ENCODE peak calls at places on chromosomes 13 and 19, in five cellular contexts. P is endothelial cell, X is AG04450, T is AG09319, C is GM13977. V is an unnamed sample.

GRCh38 chr19:29003641-29004409 is 209.1 kb downstream of the UQCRFS1 start:
- DNase-seq in P (no peak), C (no peak), X (no peak), T (no peak), V (no peak)

GRCh38 chr13:111853766-111854165 is 213.2 kb upstream of the SOX1 start:
- DNase-seq in T (no peak), X (no peak), C (no peak), P (no peak), V (no peak)

GRCh38 chr19:51187395-51188226 is 37.3 kb upstream of the CD33 start:
- DNase-seq in P (no peak), T (no peak), C (no peak), X (no peak), V (no peak)

GRCh38 chr19:43713208-43713607 is 2.7 kb upstream of the IRGC start:
- DNase-seq in P (no peak), T (no peak), C (no peak), X (no peak), V (no peak)

GRCh38 chr13:84032116-84032515 is 149.8 kb upstream of the SLITRK1 start:
- DNase-seq in T (no peak), P (no peak), X (no peak), C (no peak), V (no peak)

GRCh38 chr13:29676535-29676934 is 81.0 kb upstream of the SLC7A1 start:
- DNase-seq in C (no peak), P (no peak), T (no peak), X (no peak), V (no peak)

GRCh38 chr13:94886191-94886590 is 173.8 kb upstream of the SOX21 start:
- DNase-seq in X (no peak), P (no peak), T (no peak), C (no peak), V (no peak)

GRCh38 chr19:53507523-53508442 is 30.2 kb upstream of the ZNF331 start:
- DNase-seq in C (no peak), T (no peak), P (no peak), X (no peak), V (no peak)

GRCh38 chr13:83563499-83563898 is 318.8 kb downstream of the SLITRK1 start:
- DNase-seq in P (no peak), C (no peak), T (no peak), X (no peak), V (no peak)

GRCh38 chr19:12937243-12938053 is 961 bp upstream of the CALR start:
- DNase-seq in X (no peak), P (peak), T (no peak), C (no peak), V (no peak)

GRCh38 chr19:29467824-29468401 is 57.9 kb upstream of the VSTM2B start:
- DNase-seq in P (no peak), T (no peak), X (no peak), C (peak), V (no peak)

GRCh38 chr19:33621811-33622504 is at the start of gene CHST8:
- DNase-seq in T (no peak), X (no peak), P (peak), C (peak), V (peak)

GRCh38 chr13:66296875-66297274 is 933.3 kb downstream of the PCDH9 start:
- DNase-seq in P (no peak), T (no peak), C (no peak), X (no peak), V (no peak)

GRCh38 chr19:8208710-8209110 is 460 bp upstream of the CERS4 start:
- DNase-seq in P (no peak), T (no peak), X (no peak), C (no peak), V (no peak)

GRCh38 chr19:2324220-2324948 is 4.0 kb downstream of the LSM7 start:
- DNase-seq in C (no peak), T (no peak), P (no peak), X (no peak), V (no peak)

GRCh38 chr19:57648336-57649003 is 15.5 kb downstream of the ZNF211 start:
- DNase-seq in X (no peak), P (no peak), T (no peak), C (no peak), V (no peak)

GRCh38 chr19:4830332-4830731 is 1.2 kb downstream of the TICAM1 start:
- DNase-seq in C (no peak), P (no peak), X (no peak), T (no peak), V (no peak)

GRCh38 chr13:32228330-32229041 is 86.7 kb downstream of the ZAR1L start:
- DNase-seq in T (no peak), X (peak), P (no peak), C (no peak), V (no peak)

GRCh38 chr13:46296920-46297319 is 85.2 kb downstream of the LRRC63 start:
- DNase-seq in C (no peak), P (no peak), T (peak), X (peak), V (no peak)

GRCh38 chr19:32318884-32319520 is 26.4 kb upstream of the ZNF507 start:
- DNase-seq in P (peak), C (peak), T (no peak), X (no peak), V (no peak)
- TF ChIP-seq CTCF in P (no peak), C (no peak), T (peak), X (no peak), V (no peak)

GRCh38 chr13:24625324-24625723 is 54.9 kb upstream of the ATP12A start:
- DNase-seq in C (peak), T (no peak), P (no peak), X (no peak), V (no peak)
- TF ChIP-seq CTCF in C (no peak), T (no peak), P (no peak), X (no peak), V (no peak)

DNA sequence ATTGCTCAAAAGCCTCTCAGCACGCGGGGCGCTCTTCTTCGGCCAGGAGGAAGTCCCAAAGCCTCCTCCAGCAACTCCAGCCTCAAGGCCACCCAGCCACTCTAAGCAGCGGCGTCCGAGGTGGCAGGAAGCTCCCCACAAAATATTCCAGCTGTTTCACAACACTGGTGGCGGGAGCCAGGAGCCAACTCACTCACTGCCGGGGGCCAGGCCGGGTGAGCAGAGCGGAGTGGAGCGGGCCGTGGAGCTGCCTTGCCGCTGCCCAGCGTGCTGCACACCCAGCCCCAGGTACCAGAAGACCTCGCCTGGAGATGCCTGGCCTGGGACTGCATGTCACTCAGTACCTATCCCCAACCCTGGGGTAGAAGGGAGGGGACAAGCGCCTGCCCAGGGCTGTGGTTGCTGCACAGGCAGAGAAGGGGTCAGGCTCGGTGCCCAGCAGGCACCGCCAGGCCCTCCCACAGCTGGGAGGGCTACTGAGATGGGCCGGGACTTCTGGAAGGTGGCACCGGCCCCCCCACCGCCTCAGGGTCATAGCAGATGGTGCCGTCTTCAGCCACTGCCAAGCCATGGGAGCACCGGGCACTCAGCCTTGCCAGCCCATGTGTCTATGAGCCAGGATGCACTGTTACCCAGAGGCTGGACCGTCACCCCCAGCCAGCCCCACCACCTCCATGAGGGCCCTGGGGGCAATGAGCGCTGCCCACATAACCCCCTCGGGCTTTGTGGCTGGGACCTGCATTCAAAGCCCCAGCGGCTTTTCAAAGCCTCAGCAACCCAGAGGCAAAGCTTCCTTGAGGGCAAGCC is 59.2 kb downstream of the MLLT1 start:
- DNase-seq in P (no peak), C (no peak), X (no peak), T (peak), V (no peak)
- TF ChIP-seq CTCF in P (no peak), C (no peak), X (no peak), T (no peak), V (no peak)

GRCh38 chr19:40216013-40216776 is 2.0 kb downstream of the TTC9B start:
- DNase-seq in X (no peak), C (no peak), P (no peak), T (no peak), V (no peak)
- TF ChIP-seq CTCF in X (no peak), C (no peak), P (no peak), T (no peak), V (no peak)

DNA sequence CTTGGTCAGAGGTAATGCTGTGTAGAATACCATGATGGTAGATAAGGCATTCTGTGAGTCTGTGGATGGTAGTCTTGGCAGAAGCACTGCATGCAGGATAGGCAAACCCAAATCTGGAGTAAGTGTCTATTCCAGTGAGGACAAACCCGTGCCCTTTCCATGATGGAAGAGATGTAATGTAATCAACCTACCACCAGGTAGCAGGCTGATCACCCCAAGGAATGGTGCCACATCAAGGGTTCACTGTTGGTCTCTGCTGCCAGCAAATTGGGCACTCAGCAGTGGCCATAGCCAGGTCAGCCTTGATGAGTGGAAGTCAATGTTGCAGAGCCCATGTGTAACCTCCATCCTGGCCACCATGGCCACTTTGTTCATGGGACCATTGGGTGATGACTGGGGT is 155.0 kb downstream of the RAP2A start:
- DNase-seq in X (no peak), P (no peak), C (no peak), T (no peak), V (no peak)
- TF ChIP-seq CTCF in X (no peak), P (no peak), C (no peak), T (no peak), V (no peak)

GRCh38 chr13:114203536-114203935 is 24.5 kb downstream of the CFAP97D2 start:
- DNase-seq in P (no peak), T (no peak), X (no peak), C (no peak), V (no peak)
- TF ChIP-seq CTCF in P (no peak), T (no peak), X (no peak), C (no peak), V (no peak)

DNA sequence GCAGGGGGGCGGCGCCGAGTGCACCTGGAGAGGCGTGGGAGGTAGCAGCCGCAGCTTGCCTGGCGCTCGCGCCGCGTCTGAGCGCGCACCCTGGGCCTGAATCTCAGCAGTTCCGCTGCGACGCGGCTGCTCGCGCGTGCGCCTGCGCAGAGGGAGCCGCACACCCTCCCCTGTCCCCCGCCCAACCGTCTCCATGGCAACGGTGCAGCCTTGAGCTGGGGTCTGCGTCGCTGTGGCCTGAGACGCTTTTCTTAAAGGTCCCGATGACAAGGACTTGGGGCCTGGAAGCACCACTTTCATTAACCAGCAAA is at the start of gene PNMA8B:
- DNase-seq in X (no peak), P (peak), T (no peak), C (no peak), V (peak)
- TF ChIP-seq CTCF in X (no peak), P (no peak), T (no peak), C (no peak), V (no peak)

GRCh38 chr13:20136781-20137703 is 23.8 kb downstream of the GJA3 start:
- DNase-seq in P (peak), C (peak), X (no peak), T (no peak), V (peak)
- TF ChIP-seq CTCF in P (no peak), C (peak), X (peak), T (peak), V (peak)

GRCh38 chr19:46616631-46617322 is 8.1 kb downstream of the PTGIR start:
- DNase-seq in C (peak), P (peak), T (no peak), X (no peak), V (no peak)
- TF ChIP-seq CTCF in C (peak), P (no peak), T (peak), X (peak), V (peak)